ENCODE peak calls at places on chromosomes 13 and 19, in six cellular contexts. One of them, this sample, is unnamed.

GRCh38 chr19:50437862-50438449 is 5.3 kb downstream of the MYBPC2 start:
- DNase-seq in pancreas: no peak
- DNase-seq in DND-41: no peak
- DNase-seq in tibial nerve: no peak
- DNase-seq in PC-3: no peak
- DNase-seq in cardiac muscle cell: no peak
- DNase-seq in this sample: no peak

GRCh38 chr13:57629821-57630235 is 1.7 kb upstream of the PCDH17 start:
- DNase-seq in tibial nerve: no peak
- DNase-seq in PC-3: peak; percentile 23
- DNase-seq in DND-41: no peak
- DNase-seq in pancreas: peak; percentile 92
- DNase-seq in cardiac muscle cell: peak; percentile 84
- DNase-seq in this sample: peak; percentile 99

GRCh38 chr13:24202215-24202614 is 41.7 kb downstream of the SPATA13 start:
- DNase-seq in DND-41: no peak
- DNase-seq in pancreas: no peak
- DNase-seq in cardiac muscle cell: no peak
- DNase-seq in tibial nerve: no peak
- DNase-seq in PC-3: no peak
- DNase-seq in this sample: no peak

GRCh38 chr13:85529216-85529590 is 270.0 kb downstream of the SLITRK6 start:
- DNase-seq in cardiac muscle cell: no peak
- DNase-seq in pancreas: no peak
- DNase-seq in tibial nerve: no peak
- DNase-seq in DND-41: no peak
- DNase-seq in PC-3: peak; percentile 64
- DNase-seq in this sample: no peak

GRCh38 chr19:4103073-4103418 is 20.9 kb downstream of the MAP2K2 start:
- DNase-seq in PC-3: peak; percentile 14
- DNase-seq in DND-41: no peak
- DNase-seq in cardiac muscle cell: no peak
- DNase-seq in pancreas: no peak
- DNase-seq in tibial nerve: no peak
- DNase-seq in this sample: no peak

GRCh38 chr19:6109947-6110346 is 353 bp downstream of the RFX2 start:
- DNase-seq in PC-3: no peak
- DNase-seq in tibial nerve: no peak
- DNase-seq in cardiac muscle cell: no peak
- DNase-seq in pancreas: no peak
- DNase-seq in DND-41: no peak
- DNase-seq in this sample: no peak

GRCh38 chr19:2266183-2266993 is 10.2 kb upstream of the JSRP1 start:
- DNase-seq in pancreas: peak; percentile 89
- DNase-seq in PC-3: peak; percentile 39
- DNase-seq in tibial nerve: peak; percentile 73
- DNase-seq in cardiac muscle cell: peak; percentile 91
- DNase-seq in DND-41: peak; percentile 53
- DNase-seq in this sample: peak; percentile 85

GRCh38 chr19:3146677-3147100 is 10.9 kb downstream of the GNA15 start:
- DNase-seq in DND-41: peak; percentile 65
- DNase-seq in tibial nerve: no peak
- DNase-seq in PC-3: peak; percentile 20
- DNase-seq in pancreas: no peak
- DNase-seq in cardiac muscle cell: no peak
- DNase-seq in this sample: no peak

GRCh38 chr19:21604351-21604926 is 99.0 kb downstream of the ZNF429 start:
- DNase-seq in PC-3: peak; percentile 34
- DNase-seq in DND-41: peak; percentile 79
- DNase-seq in pancreas: no peak
- DNase-seq in tibial nerve: no peak
- DNase-seq in cardiac muscle cell: peak; percentile 42
- DNase-seq in this sample: no peak

GRCh38 chr13:40697711-40698110 is 31.3 kb upstream of the FOXO1 start:
- DNase-seq in DND-41: no peak
- DNase-seq in cardiac muscle cell: no peak
- DNase-seq in pancreas: no peak
- DNase-seq in PC-3: no peak
- DNase-seq in tibial nerve: no peak
- DNase-seq in this sample: no peak

GRCh38 chr13:62296812-62297211 is 881.2 kb upstream of the PCDH20 start:
- DNase-seq in DND-41: no peak
- DNase-seq in pancreas: no peak
- DNase-seq in tibial nerve: no peak
- DNase-seq in cardiac muscle cell: no peak
- DNase-seq in PC-3: no peak
- DNase-seq in this sample: no peak

GRCh38 chr13:23380534-23380933 is 53.0 kb downstream of the SACS start:
- DNase-seq in DND-41: no peak
- DNase-seq in pancreas: no peak
- DNase-seq in cardiac muscle cell: peak; percentile 76
- DNase-seq in PC-3: no peak
- DNase-seq in tibial nerve: no peak
- DNase-seq in this sample: no peak

GRCh38 chr19:6278740-6279619 is 795 bp downstream of the MLLT1 start:
- DNase-seq in tibial nerve: no peak
- DNase-seq in cardiac muscle cell: no peak
- DNase-seq in PC-3: no peak
- DNase-seq in DND-41: peak; percentile 32
- DNase-seq in pancreas: no peak
- DNase-seq in this sample: no peak

GRCh38 chr13:111005808-111006494 is 91.1 kb upstream of the ANKRD10 start:
- DNase-seq in cardiac muscle cell: peak; percentile 57
- DNase-seq in pancreas: peak; percentile 87
- DNase-seq in PC-3: no peak
- DNase-seq in tibial nerve: no peak
- DNase-seq in DND-41: no peak
- DNase-seq in this sample: no peak

GRCh38 chr13:32783067-32783466 is 196.8 kb downstream of the PDS5B start:
- DNase-seq in pancreas: no peak
- DNase-seq in PC-3: peak; percentile 49
- DNase-seq in tibial nerve: no peak
- DNase-seq in cardiac muscle cell: peak; percentile 18
- DNase-seq in DND-41: peak; percentile 63
- DNase-seq in this sample: no peak

GRCh38 chr13:29846475-29847256 is 3.8 kb downstream of the UBL3 start:
- DNase-seq in DND-41: no peak
- DNase-seq in pancreas: no peak
- DNase-seq in PC-3: no peak
- DNase-seq in tibial nerve: no peak
- DNase-seq in cardiac muscle cell: no peak
- DNase-seq in this sample: no peak

GRCh38 chr13:113542751-113543424 is 41.7 kb upstream of the TFDP1 start:
- DNase-seq in PC-3: no peak
- DNase-seq in cardiac muscle cell: no peak
- DNase-seq in pancreas: no peak
- DNase-seq in DND-41: no peak
- DNase-seq in tibial nerve: no peak
- DNase-seq in this sample: no peak

GRCh38 chr19:15437355-15438123 is 12.2 kb downstream of the WIZ start:
- DNase-seq in pancreas: no peak
- DNase-seq in DND-41: no peak
- DNase-seq in tibial nerve: no peak
- DNase-seq in PC-3: no peak
- DNase-seq in cardiac muscle cell: no peak
- DNase-seq in this sample: no peak

GRCh38 chr19:49932041-49932451 is 2.7 kb upstream of the NUP62 start:
- DNase-seq in cardiac muscle cell: no peak
- DNase-seq in pancreas: no peak
- DNase-seq in DND-41: no peak
- DNase-seq in PC-3: peak; percentile 98
- DNase-seq in tibial nerve: no peak
- DNase-seq in this sample: no peak

GRCh38 chr19:44615529-44616247 is 2.3 kb downstream of the IGSF23 start:
- DNase-seq in tibial nerve: no peak
- DNase-seq in DND-41: no peak
- DNase-seq in PC-3: no peak
- DNase-seq in pancreas: no peak
- DNase-seq in cardiac muscle cell: no peak
- DNase-seq in this sample: no peak

GRCh38 chr13:35475960-35476943 is at the start of gene MAB21L1:
- DNase-seq in cardiac muscle cell: peak; percentile 37
- DNase-seq in pancreas: no peak
- DNase-seq in DND-41: no peak
- DNase-seq in tibial nerve: peak; percentile 46
- DNase-seq in PC-3: no peak
- DNase-seq in this sample: peak; percentile 61
- H3K27ac ChIP-seq in cardiac muscle cell: no peak within 1 kb of the TSS
- H3K27ac ChIP-seq in pancreas: no peak within 1 kb of the TSS
- H3K27ac ChIP-seq in DND-41: no peak within 1 kb of the TSS
- H3K27ac ChIP-seq in tibial nerve: peak within 1 kb of the TSS; percentile 68
- H3K27ac ChIP-seq in PC-3: no peak within 1 kb of the TSS
- H3K27ac ChIP-seq in this sample: peak within 1 kb of the TSS; percentile 16

DNA sequence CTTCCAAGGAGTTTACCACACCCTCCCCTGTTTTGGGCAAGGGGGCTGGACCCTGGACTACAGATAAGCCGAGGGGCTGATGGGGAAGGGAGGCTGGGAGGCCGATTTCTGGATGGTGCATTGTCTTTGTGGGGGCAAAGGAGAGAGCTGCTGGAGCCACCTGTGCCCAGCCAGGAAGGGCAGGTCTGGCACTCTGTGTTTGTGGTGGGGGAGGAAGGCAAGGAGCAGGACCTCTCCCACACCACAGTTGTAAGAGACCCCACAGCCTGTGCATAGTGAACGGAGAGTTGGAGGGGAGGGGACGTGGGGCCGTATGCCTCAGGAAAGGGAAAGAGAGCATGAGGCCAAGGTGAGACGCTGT is 16.0 kb upstream of the PRR19 start:
- DNase-seq in tibial nerve: no peak
- DNase-seq in DND-41: no peak
- DNase-seq in pancreas: no peak
- DNase-seq in PC-3: no peak
- DNase-seq in cardiac muscle cell: no peak
- DNase-seq in this sample: no peak
- H3K27ac ChIP-seq in tibial nerve: peak overlapping the region; percentile 72
- H3K27ac ChIP-seq in DND-41: peak overlapping the region; percentile 77
- H3K27ac ChIP-seq in pancreas: no peak overlapping the region
- H3K27ac ChIP-seq in PC-3: no peak overlapping the region
- H3K27ac ChIP-seq in cardiac muscle cell: no peak overlapping the region
- H3K27ac ChIP-seq in this sample: peak overlapping the region; percentile 91

GRCh38 chr19:18224525-18225354 is 1.5 kb downstream of the PDE4C start:
- DNase-seq in cardiac muscle cell: peak; percentile 100
- DNase-seq in pancreas: peak; percentile 100
- DNase-seq in PC-3: peak; percentile 99
- DNase-seq in tibial nerve: peak; percentile 99
- DNase-seq in DND-41: no peak
- DNase-seq in this sample: peak; percentile 93
- H3K27ac ChIP-seq in cardiac muscle cell: no peak overlapping the region
- H3K27ac ChIP-seq in pancreas: no peak overlapping the region
- H3K27ac ChIP-seq in PC-3: no peak overlapping the region
- H3K27ac ChIP-seq in tibial nerve: no peak overlapping the region
- H3K27ac ChIP-seq in DND-41: no peak overlapping the region
- H3K27ac ChIP-seq in this sample: peak overlapping the region; percentile 83

GRCh38 chr19:12801466-12802266 is at the start of the genes PRDX2 and THSD8:
- DNase-seq in pancreas: peak; percentile 96
- DNase-seq in tibial nerve: no peak
- DNase-seq in DND-41: peak; percentile 73
- DNase-seq in cardiac muscle cell: peak; percentile 86
- DNase-seq in PC-3: peak; percentile 89
- DNase-seq in this sample: peak; percentile 93

GRCh38 chr19:12802267-12803106 is 618 bp downstream of the THSD8 start:
- DNase-seq in cardiac muscle cell: peak; percentile 21
- DNase-seq in PC-3: peak; percentile 38
- DNase-seq in tibial nerve: no peak
- DNase-seq in pancreas: no peak
- DNase-seq in DND-41: no peak
- DNase-seq in this sample: no peak

GRCh38 chr19:12799723-12800343 is 1.8 kb downstream of the PRDX2 start:
- DNase-seq in tibial nerve: no peak
- DNase-seq in cardiac muscle cell: no peak
- DNase-seq in DND-41: no peak
- DNase-seq in PC-3: no peak
- DNase-seq in pancreas: no peak
- DNase-seq in this sample: no peak

GRCh38 chr19:12800344-12800732 is 1.3 kb downstream of the PRDX2 start:
- DNase-seq in DND-41: no peak
- DNase-seq in pancreas: no peak
- DNase-seq in cardiac muscle cell: no peak
- DNase-seq in PC-3: no peak
- DNase-seq in tibial nerve: no peak
- DNase-seq in this sample: no peak

DNA sequence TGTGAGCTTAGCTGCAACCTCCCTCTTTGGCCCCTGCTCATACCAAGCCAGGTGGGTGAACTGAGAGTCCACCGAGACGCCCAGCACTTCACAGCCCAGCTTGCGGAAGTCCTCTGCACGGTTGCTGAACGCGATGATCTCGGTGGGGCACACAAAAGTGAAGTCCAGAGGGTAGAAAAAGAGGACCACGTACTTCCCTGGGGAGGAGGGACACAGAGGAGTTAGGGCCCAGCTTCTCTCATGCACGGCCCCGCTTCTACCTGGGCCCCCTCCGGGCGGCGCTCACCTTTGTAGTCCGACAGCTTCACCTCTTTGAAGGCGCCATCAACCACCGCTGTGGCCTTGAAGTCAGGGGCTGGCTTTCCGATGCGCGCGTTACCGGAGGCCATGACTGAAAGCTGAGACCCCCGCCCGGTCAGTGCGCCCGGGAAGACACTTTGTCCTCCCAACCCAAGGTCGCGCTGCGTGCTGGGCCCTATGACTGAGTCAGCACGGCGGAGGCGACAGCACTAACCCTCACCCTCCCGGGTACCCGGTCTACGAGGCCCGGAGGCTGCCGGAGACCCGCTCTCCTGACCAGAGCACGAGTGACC is 631 bp downstream of the PRDX2 start:
- DNase-seq in pancreas: peak; percentile 86
- DNase-seq in cardiac muscle cell: no peak
- DNase-seq in PC-3: peak; percentile 22
- DNase-seq in DND-41: no peak
- DNase-seq in tibial nerve: no peak
- DNase-seq in this sample: no peak
- H3K27ac ChIP-seq in pancreas: peak overlapping the region; percentile 63
- H3K27ac ChIP-seq in cardiac muscle cell: peak overlapping the region; percentile 67
- H3K27ac ChIP-seq in PC-3: no peak overlapping the region
- H3K27ac ChIP-seq in DND-41: no peak overlapping the region
- H3K27ac ChIP-seq in tibial nerve: peak overlapping the region; percentile 81
- H3K27ac ChIP-seq in this sample: peak overlapping the region; percentile 61

DNA sequence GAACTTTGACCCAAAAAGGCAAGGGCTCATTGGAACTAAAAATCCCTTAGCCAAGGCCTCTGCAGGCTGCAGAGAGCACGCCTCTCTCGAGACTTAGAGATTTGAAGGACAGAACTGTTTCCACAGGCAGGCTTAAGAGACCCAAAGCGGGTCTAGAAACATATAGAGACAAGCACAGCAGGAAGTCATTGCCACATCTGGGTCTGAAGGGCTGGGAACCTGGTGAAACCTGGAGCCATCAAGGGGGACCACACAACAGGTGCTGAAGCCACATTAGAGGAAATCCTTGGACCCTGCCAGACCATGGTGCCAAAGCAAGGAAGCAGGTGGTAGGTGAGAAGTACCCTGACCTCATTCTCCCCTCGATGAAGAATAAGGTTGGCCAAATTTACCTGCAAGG is 33.8 kb upstream of the LRCH1 start:
- DNase-seq in pancreas: no peak
- DNase-seq in cardiac muscle cell: no peak
- DNase-seq in PC-3: no peak
- DNase-seq in tibial nerve: no peak
- DNase-seq in DND-41: peak; percentile 72
- DNase-seq in this sample: no peak
- H3K27ac ChIP-seq in pancreas: no peak overlapping the region
- H3K27ac ChIP-seq in cardiac muscle cell: no peak overlapping the region
- H3K27ac ChIP-seq in PC-3: no peak overlapping the region
- H3K27ac ChIP-seq in tibial nerve: no peak overlapping the region
- H3K27ac ChIP-seq in DND-41: no peak overlapping the region
- H3K27ac ChIP-seq in this sample: no peak overlapping the region

This sample was measured in dorsolateral prefrontal cortex.